ENCODE peak calls at places on chromosome 2, in eight cellular contexts. E is endothelial cell of umbilical vein, P is HFFc6, J is AG10803, C is spleen, G is PC-3, T is endothelial cell, X is WERI-Rb-1. U is an unnamed sample.

GRCh38 chr2:191394043-191394442 is 148.8 kb downstream of the MYO1B start:
- DNase-seq in E (no peak), G (no peak), J (no peak), T (no peak), C (no peak), P (no peak), X (no peak), U (no peak)

GRCh38 chr2:185567196-185567595 is 171.4 kb upstream of the FSIP2 start:
- DNase-seq in P (no peak), X (no peak), T (no peak), E (no peak), J (no peak), C (no peak), G (no peak), U (no peak)

GRCh38 chr2:169507698-169508097 is 1.8 kb upstream of the KLHL41 start:
- DNase-seq in C (no peak), X (no peak), T (no peak), E (peak; percentile 86), J (peak; percentile 14), G (peak; percentile 85), P (peak; percentile 55), U (no peak)

GRCh38 chr2:126685629-126686028 is 29.7 kb downstream of the GYPC start:
- DNase-seq in T (no peak), X (no peak), P (no peak), E (no peak), C (no peak), J (no peak), G (no peak), U (no peak)

GRCh38 chr2:145846986-145847385 is 1327.1 kb upstream of the ZEB2 start:
- DNase-seq in E (no peak), X (no peak), J (peak; percentile 24), P (no peak), G (no peak), C (no peak), T (no peak), U (no peak)

GRCh38 chr2:237901932-237902846 is 42.8 kb downstream of the RAMP1 start:
- DNase-seq in P (no peak), E (no peak), T (no peak), G (no peak), X (no peak), J (no peak), C (peak; percentile 70), U (no peak)

GRCh38 chr2:53740170-53740569 is 27.4 kb upstream of the CHAC2 start:
- DNase-seq in G (peak; percentile 49), T (no peak), E (peak; percentile 42), X (no peak), P (peak; percentile 40), J (peak; percentile 53), C (no peak), U (no peak)

GRCh38 chr2:36406296-36406695 is 50.7 kb downstream of the CRIM1 start:
- DNase-seq in G (no peak), P (no peak), J (no peak), X (no peak), T (no peak), E (peak; percentile 57), C (no peak), U (no peak)

GRCh38 chr2:117087565-117088291 is 726.8 kb upstream of the DDX18 start:
- DNase-seq in P (no peak), C (no peak), E (no peak), J (no peak), X (no peak), T (no peak), G (no peak), U (no peak)

GRCh38 chr2:191740776-191741175 is 62.8 kb downstream of the NABP1 start:
- DNase-seq in E (no peak), T (no peak), J (peak; percentile 64), C (no peak), X (no peak), P (no peak), G (no peak), U (no peak)

GRCh38 chr2:217551229-217551909 is 451.4 kb downstream of the TNS1 start:
- DNase-seq in X (no peak), E (no peak), G (peak; percentile 41), T (no peak), C (no peak), J (peak; percentile 91), P (peak; percentile 68), U (no peak)

GRCh38 chr2:241771286-241772062 is 5.1 kb upstream of the GAL3ST2 start:
- DNase-seq in J (peak; percentile 39), C (peak; percentile 76), X (peak; percentile 92), G (no peak), T (no peak), E (no peak), P (no peak), U (no peak)

GRCh38 chr2:239188536-239188935 is 212.3 kb downstream of the HDAC4 start:
- DNase-seq in J (no peak), C (peak; percentile 49), X (no peak), T (no peak), E (no peak), P (no peak), G (no peak), U (no peak)

GRCh38 chr2:205869439-205869838 is 187.1 kb downstream of the NRP2 start:
- DNase-seq in X (no peak), E (no peak), T (no peak), J (no peak), P (no peak), G (no peak), C (no peak), U (no peak)

GRCh38 chr2:64654993-64655666 is 1.4 kb upstream of the SERTAD2 start:
- DNase-seq in E (peak; percentile 33), J (peak; percentile 37), C (no peak), X (no peak), P (peak; percentile 51), G (peak; percentile 63), T (no peak), U (no peak)

GRCh38 chr2:205776139-205776538 is 93.8 kb downstream of the NRP2 start:
- DNase-seq in P (peak; percentile 21), X (peak; percentile 84), G (peak; percentile 45), C (no peak), T (peak; percentile 83), J (peak; percentile 32), E (no peak), U (no peak)

GRCh38 chr2:134668821-134669220 is 50.0 kb downstream of the TMEM163 start:
- DNase-seq in T (no peak), E (no peak), P (no peak), G (no peak), X (no peak), J (no peak), C (peak; percentile 91), U (no peak)

GRCh38 chr2:202091476-202091875 is 18.4 kb downstream of the KIAA2012 start:
- DNase-seq in T (no peak), E (no peak), P (no peak), G (no peak), C (no peak), X (no peak), J (no peak), U (no peak)

GRCh38 chr2:166112193-166112605 is 15.6 kb downstream of the SCN1A start:
- DNase-seq in C (no peak), T (no peak), X (no peak), P (no peak), G (peak; percentile 76), E (no peak), J (no peak), U (no peak)

GRCh38 chr2:166118180-166118579 is 9.6 kb downstream of the SCN1A start:
- DNase-seq in J (no peak), G (no peak), X (no peak), T (no peak), P (no peak), C (no peak), E (no peak), U (no peak)

GRCh38 chr2:166115589-166115988 is 12.2 kb downstream of the SCN1A start:
- DNase-seq in C (no peak), P (no peak), G (no peak), X (no peak), E (no peak), J (no peak), T (no peak), U (no peak)

DNA sequence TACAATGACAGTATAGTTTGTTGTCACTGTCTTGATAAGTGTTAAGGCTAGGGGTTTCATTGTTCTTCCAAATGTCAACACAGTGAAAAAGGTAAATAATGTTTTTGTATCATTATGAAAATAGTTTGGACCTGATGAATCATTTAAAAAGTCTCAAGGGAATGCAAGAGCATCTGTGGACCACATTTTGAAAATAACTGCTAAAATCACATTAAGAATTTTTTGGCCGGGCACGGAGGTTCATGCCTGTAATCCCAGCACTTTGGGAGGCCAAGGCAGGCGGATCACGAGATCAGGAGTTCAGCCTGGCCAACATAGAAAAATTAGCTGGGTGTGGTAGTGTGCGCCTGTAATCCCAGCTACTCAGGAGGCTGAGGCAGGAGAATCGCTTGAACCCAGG is 10.3 kb downstream of the SCN1A start:
- DNase-seq in G (no peak), T (no peak), J (peak; percentile 77), C (no peak), P (no peak), X (no peak), E (no peak), U (no peak)
- TF ChIP-seq CTCF in G (no peak), T (no peak), J (no peak), C (no peak), P (no peak), X (no peak), E (no peak), U (no peak)

DNA sequence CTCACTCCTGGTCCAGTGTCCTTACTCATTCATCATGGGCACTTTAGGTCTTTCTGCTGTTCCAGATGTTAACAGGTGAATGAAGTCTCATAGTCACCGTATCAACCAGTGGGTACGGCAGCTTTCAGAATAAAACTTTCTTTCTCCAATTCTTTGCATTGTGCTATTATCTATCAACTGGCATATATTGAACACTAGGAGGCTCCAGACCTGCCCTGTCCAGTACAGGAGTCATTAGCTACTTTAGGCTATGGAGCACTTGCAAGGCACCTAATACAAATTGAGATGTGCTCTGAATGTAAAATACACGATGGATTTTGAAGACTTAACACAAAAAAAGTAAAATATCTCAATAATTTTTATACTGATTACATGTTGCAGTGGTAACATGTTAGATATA is 43.2 kb upstream of the NEB start:
- DNase-seq in E (no peak), P (no peak), T (no peak), J (no peak), C (no peak), G (no peak), X (no peak), U (no peak)
- TF ChIP-seq CTCF in E (no peak), P (peak; percentile 45), T (no peak), J (no peak), C (no peak), G (peak; percentile 48), X (peak; percentile 9), U (no peak)

GRCh38 chr2:83587309-83587708 is 871.8 kb downstream of the SUCLG1 start:
- DNase-seq in G (peak; percentile 37), E (no peak), T (no peak), C (no peak), P (no peak), J (no peak), X (no peak), U (no peak)
- TF ChIP-seq CTCF in G (peak; percentile 26), E (no peak), T (no peak), C (no peak), P (no peak), J (no peak), X (no peak), U (no peak)

DNA sequence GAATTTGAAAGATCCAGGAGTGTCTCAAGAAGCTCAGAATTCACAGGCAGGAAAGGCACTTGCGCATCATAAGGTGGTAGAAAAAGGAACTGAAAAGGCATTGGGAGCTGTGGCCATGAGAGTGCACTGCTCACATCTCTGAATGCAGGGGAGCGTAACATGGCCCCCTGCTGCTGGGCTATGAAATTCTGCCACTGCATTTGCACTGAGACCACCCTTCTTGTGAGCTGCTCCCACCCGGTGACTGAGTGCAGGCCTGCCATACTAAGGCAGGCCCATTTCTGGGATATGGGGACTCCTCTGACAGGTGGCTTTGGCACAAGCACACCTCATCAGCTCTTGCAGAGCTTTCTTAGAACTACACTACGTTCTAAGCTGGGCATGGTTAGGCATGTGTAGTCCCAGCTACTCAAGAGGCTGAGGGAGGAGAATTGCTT is 25.3 kb upstream of the STARD7 start:
- DNase-seq in X (no peak), G (no peak), P (no peak), T (no peak), C (no peak), E (no peak), J (no peak), U (peak; percentile 37)
- TF ChIP-seq CTCF in X (peak; percentile 23), G (no peak), P (no peak), T (no peak), C (peak; percentile 29), E (no peak), J (no peak), U (no peak)